ENCODE peak calls at places on chromosomes 2 and 18, in four cellular contexts. G is neuronal stem cell, T is mesenchymal stem cell, Z is IMR-90. X is an unnamed sample.

GRCh38 chr2:20549144-20549543 is 101.8 kb downstream of the HS1BP3 start:
- DNase-seq in G (no peak), T (no peak), Z (no peak), X (no peak)

GRCh38 chr2:224584768-224585204 is 377 bp downstream of the CUL3 start:
- DNase-seq in G (no peak), T (peak), Z (no peak), X (peak)

GRCh38 chr2:84452624-84453023 is 6.5 kb downstream of the SUCLG1 start:
- DNase-seq in G (no peak), T (no peak), Z (no peak), X (no peak)

GRCh38 chr2:191345788-191346187 is 100.6 kb downstream of the MYO1B start:
- DNase-seq in G (no peak), T (peak), Z (peak), X (no peak)

GRCh38 chr2:241818943-241819270 is 9.9 kb downstream of the NEU4 start:
- DNase-seq in G (no peak), T (no peak), Z (no peak), X (no peak)

GRCh38 chr18:46676162-46676830 is 19.3 kb upstream of the LOXHD1 start:
- DNase-seq in G (no peak), T (peak), Z (no peak), X (no peak)

GRCh38 chr18:78908462-78908861 is 71.2 kb upstream of the SALL3 start:
- DNase-seq in G (no peak), T (no peak), Z (no peak), X (peak)

GRCh38 chr2:88658890-88659881 is 31.9 kb upstream of the EIF2AK3 start:
- DNase-seq in G (no peak), T (peak), Z (peak), X (peak)

GRCh38 chr2:232879618-232880494 is 9.8 kb downstream of the SNORC start:
- DNase-seq in G (no peak), T (no peak), Z (no peak), X (no peak)

GRCh38 chr18:62386091-62386490 is 61.0 kb downstream of the TNFRSF11A start:
- DNase-seq in G (no peak), T (no peak), Z (no peak), X (no peak)

GRCh38 chr18:9810216-9810804 is 75.5 kb upstream of the TXNDC2 start:
- DNase-seq in G (no peak), T (peak), Z (peak), X (no peak)

GRCh38 chr18:44143054-44143453 is 537.6 kb upstream of the SETBP1 start:
- DNase-seq in G (no peak), T (no peak), Z (no peak), X (no peak)

GRCh38 chr18:51251625-51252024 is 54.1 kb upstream of the MEX3C start:
- DNase-seq in G (no peak), T (no peak), Z (no peak), X (no peak)

GRCh38 chr2:203909192-203909945 is 27.2 kb upstream of the ICOS start:
- DNase-seq in G (peak), T (peak), Z (peak), X (no peak)

GRCh38 chr18:11393486-11393885 is 215.9 kb upstream of the SLC35G4 start:
- DNase-seq in G (no peak), T (no peak), Z (no peak), X (no peak)

GRCh38 chr18:2050702-2051201 is 520.6 kb downstream of the METTL4 start:
- DNase-seq in G (no peak), T (no peak), Z (no peak), X (no peak)

GRCh38 chr2:158006961-158007664 is 94.6 kb upstream of the UPP2 start:
- DNase-seq in G (no peak), T (no peak), Z (no peak), X (peak)

GRCh38 chr2:200040251-200040650 is 84.9 kb downstream of the MAIP1 start:
- DNase-seq in G (no peak), T (peak), Z (peak), X (no peak)

GRCh38 chr18:38884050-38884449 is 1318.5 kb upstream of the CELF4 start:
- DNase-seq in G (no peak), T (no peak), Z (no peak), X (no peak)

GRCh38 chr2:524442-524841 is 152.8 kb downstream of the TMEM18 start:
- DNase-seq in G (no peak), T (no peak), Z (no peak), X (no peak)

GRCh38 chr18:70422061-70422965 is 133.5 kb downstream of the SOCS6 start:
- DNase-seq in G (no peak), T (peak), Z (peak), X (no peak)

GRCh38 chr2:108594132-108594981 is 60.1 kb downstream of the LIMS1 start:
- DNase-seq in G (peak), T (peak), Z (peak), X (no peak)

DNA sequence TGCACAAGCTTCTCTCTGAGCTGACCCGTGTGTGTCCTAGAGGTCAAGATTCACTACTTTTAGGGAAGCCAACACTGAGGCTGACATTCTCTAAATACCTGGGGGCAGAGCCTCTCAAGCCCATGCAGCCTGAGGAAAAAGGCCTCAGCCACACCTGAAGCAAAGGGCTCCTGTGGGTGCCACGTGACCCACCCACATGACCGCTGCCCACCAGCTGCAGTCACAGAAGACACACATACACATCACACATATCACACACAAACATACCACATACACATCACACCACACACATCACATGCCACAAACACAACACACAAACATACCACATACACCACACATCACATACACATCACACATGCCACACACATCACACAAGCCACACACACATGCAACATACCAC is 14.6 kb downstream of the TMEM177 start:
- DNase-seq in G (no peak), T (no peak), Z (no peak), X (no peak)
- H4K91ac ChIP-seq in G (no peak), T (peak), Z (no peak), X (no peak)

GRCh38 chr2:96264656-96265348 is 995 bp downstream of the TMEM127 start:
- DNase-seq in G (no peak), T (peak), Z (peak), X (no peak)

GRCh38 chr2:96265349-96265839 is 403 bp downstream of the TMEM127 start:
- DNase-seq in G (no peak), T (peak), Z (no peak), X (no peak)

GRCh38 chr2:96264086-96264485 is 1.7 kb downstream of the TMEM127 start:
- DNase-seq in G (no peak), T (peak), Z (peak), X (no peak)

GRCh38 chr2:96267159-96267971 is 1.3 kb downstream of the CIAO1 start:
- DNase-seq in G (no peak), T (peak), Z (peak), X (peak)

GRCh38 chr2:96265840-96266569 is at the start of the genes CIAO1 and TMEM127:
- DNase-seq in G (peak), T (peak), Z (peak), X (peak)
- H4K91ac ChIP-seq in G (no peak), T (peak), Z (peak), X (no peak)

DNA sequence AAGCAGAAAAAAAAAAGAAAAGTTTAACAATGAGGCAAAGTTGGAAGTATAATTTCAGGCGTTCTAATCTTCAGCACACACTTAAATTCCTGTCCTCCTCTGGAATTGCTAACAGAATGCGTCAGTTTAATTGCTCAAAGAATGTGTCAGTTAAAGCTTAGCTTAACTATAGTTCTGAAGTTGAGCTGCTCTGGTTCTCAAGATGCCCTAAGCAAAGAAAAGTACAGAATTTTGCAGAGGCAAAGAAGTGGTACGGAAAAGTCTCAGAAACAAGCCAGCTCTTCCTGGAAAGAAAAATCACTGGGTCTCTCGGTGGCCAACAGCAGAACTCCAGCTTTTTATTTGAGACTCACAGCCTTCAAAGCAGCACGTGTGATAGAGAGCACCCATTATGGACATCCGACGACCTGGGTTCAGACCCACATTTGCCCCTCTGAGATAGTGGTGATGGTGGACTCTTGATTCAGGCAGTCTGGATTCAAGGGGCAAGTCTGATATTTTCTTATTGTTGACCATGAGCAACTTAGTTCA is 22.2 kb upstream of the MYO3B start:
- DNase-seq in G (no peak), T (no peak), Z (no peak), X (no peak)
- H4K91ac ChIP-seq in G (no peak), T (no peak), Z (no peak), X (no peak)

DNA sequence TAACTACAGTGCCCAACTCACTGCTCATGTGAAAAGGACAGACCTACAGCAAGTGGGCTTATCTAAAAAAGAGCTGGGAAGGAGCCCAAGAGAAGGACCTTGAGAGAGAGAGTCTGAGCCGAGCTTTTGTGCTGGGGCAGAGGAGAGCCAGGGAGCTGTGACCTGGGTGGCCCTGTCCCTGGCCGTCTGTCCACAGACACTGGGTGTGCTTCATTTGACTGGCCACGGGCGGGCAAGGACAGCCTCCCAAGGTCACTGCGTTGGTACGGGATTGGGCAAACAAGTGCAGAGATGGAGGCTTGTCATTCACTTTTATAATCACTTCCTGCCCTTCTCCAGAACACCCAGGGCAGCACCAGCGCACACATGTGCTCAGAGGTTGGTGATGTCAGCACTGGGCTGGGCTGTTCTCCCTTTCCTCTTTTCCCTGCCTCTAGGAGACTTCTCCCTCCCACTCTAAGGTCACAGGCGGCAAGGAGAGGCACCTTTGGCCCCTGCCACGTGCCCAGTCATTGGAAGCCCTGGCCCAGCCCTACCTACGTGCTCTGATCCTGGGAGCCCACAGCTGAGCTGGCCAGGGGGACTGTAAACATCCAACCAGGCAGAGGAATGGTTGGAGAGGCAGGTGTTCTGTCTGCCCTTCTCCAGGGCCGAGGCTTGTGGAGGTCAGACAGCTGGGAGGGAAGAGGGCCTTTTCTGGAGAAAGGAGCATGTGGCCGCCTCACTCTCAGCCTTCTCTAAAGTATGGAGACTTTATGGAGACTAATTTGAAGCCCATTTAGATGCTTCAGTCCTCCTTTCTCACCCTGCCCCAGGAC is 6.4 kb upstream of the PSD4 start:
- DNase-seq in G (no peak), T (no peak), Z (no peak), X (no peak)
- H4K91ac ChIP-seq in G (no peak), T (no peak), Z (no peak), X (no peak)

GRCh38 chr2:176744156-176744555 is 468.4 kb upstream of the HNRNPA3 start:
- DNase-seq in G (no peak), T (no peak), Z (no peak), X (no peak)
- H4K91ac ChIP-seq in G (no peak), T (no peak), Z (no peak), X (no peak)

X was measured in H9.